ENCODE peak calls at places on chromosome 14, in four cellular contexts. One of them, this sample, is unnamed.

GRCh38 chr14:63853831-63854293 is 1.1 kb downstream of the SYNE2 start:
- DNase-seq in GM12878: no peak
- DNase-seq in WTC11: peak; percentile 30
- DNase-seq in K562: no peak
- DNase-seq in this sample: peak; percentile 20

GRCh38 chr14:23359167-23359626 is 5.8 kb downstream of the EFS start:
- DNase-seq in WTC11: no peak
- DNase-seq in K562: no peak
- DNase-seq in GM12878: no peak
- DNase-seq in this sample: no peak

GRCh38 chr14:69281450-69282169 is 21.7 kb downstream of the GALNT16 start:
- DNase-seq in WTC11: no peak
- DNase-seq in K562: no peak
- DNase-seq in GM12878: no peak
- DNase-seq in this sample: no peak

GRCh38 chr14:24843494-24843893 is 206.5 kb downstream of the STXBP6 start:
- DNase-seq in GM12878: peak; percentile 13
- DNase-seq in WTC11: no peak
- DNase-seq in K562: no peak
- DNase-seq in this sample: no peak

GRCh38 chr14:22945642-22946041 is 11.2 kb downstream of the HAUS4 start:
- DNase-seq in K562: no peak
- DNase-seq in GM12878: no peak
- DNase-seq in WTC11: no peak
- DNase-seq in this sample: no peak

GRCh38 chr14:73526036-73526984 is 10.6 kb upstream of the ACOT1 start:
- DNase-seq in K562: peak; percentile 1
- DNase-seq in WTC11: no peak
- DNase-seq in GM12878: no peak
- DNase-seq in this sample: peak; percentile 57

GRCh38 chr14:54790092-54790491 is 112.5 kb downstream of the GCH1 start:
- DNase-seq in GM12878: no peak
- DNase-seq in K562: no peak
- DNase-seq in WTC11: no peak
- DNase-seq in this sample: no peak

GRCh38 chr14:77241955-77242354 is 29.1 kb downstream of the NGB start:
- DNase-seq in GM12878: no peak
- DNase-seq in K562: no peak
- DNase-seq in WTC11: no peak
- DNase-seq in this sample: no peak

GRCh38 chr14:105168496-105168978 is at the start of gene JAG2:
- DNase-seq in K562: no peak
- DNase-seq in WTC11: peak; percentile 70
- DNase-seq in GM12878: no peak
- DNase-seq in this sample: no peak

GRCh38 chr14:57205953-57206352 is 62.8 kb downstream of the EXOC5 start:
- DNase-seq in GM12878: no peak
- DNase-seq in K562: no peak
- DNase-seq in WTC11: no peak
- DNase-seq in this sample: no peak

GRCh38 chr14:69535230-69535848 is 39.3 kb downstream of the CCDC177 start:
- DNase-seq in K562: peak; percentile 34
- DNase-seq in GM12878: no peak
- DNase-seq in WTC11: peak; percentile 75
- DNase-seq in this sample: peak; percentile 37

GRCh38 chr14:66485029-66485428 is 1.1 kb upstream of the CCDC196 start:
- DNase-seq in K562: no peak
- DNase-seq in WTC11: no peak
- DNase-seq in GM12878: no peak
- DNase-seq in this sample: no peak

DNA sequence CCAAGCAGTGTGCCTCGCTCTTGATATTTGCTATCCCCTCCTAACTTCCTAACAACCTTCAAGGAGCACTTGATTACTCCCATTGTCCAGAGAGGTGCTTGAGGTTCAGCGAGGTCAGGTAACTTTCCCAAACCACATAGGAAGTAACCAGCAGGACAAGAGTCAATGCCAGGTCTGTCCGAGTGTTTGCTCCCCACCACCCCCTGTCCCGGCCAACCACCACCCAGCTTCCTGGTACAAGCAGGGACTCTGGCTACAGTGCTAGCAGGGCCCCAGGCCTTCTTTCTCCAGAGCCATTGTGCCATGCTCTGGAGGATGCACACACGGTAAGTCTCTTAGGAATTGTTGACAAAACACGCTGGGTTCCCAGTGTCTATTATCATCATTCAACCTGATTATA is 49.2 kb downstream of the SYNE3 start:
- DNase-seq in WTC11: no peak
- DNase-seq in K562: no peak
- DNase-seq in GM12878: no peak
- DNase-seq in this sample: no peak
- TF ChIP-seq CBFB in WTC11: no peak
- TF ChIP-seq CBFB in K562: no peak
- TF ChIP-seq CBFB in GM12878: no peak
- TF ChIP-seq CBFB in this sample: no peak

GRCh38 chr14:42710071-42710470 is 1103.4 kb downstream of the LRFN5 start:
- DNase-seq in WTC11: no peak
- DNase-seq in K562: no peak
- DNase-seq in GM12878: no peak
- DNase-seq in this sample: no peak

GRCh38 chr14:42715316-42715715 is 1108.6 kb downstream of the LRFN5 start:
- DNase-seq in WTC11: no peak
- DNase-seq in K562: no peak
- DNase-seq in GM12878: no peak
- DNase-seq in this sample: no peak
- TF ChIP-seq MAX in WTC11: no peak
- TF ChIP-seq MAX in K562: no peak
- TF ChIP-seq MAX in GM12878: no peak
- TF ChIP-seq MAX in this sample: no peak

GRCh38 chr14:21860172-21860571 is 186.6 kb upstream of the OR4E1 start:
- DNase-seq in WTC11: peak; percentile 58
- DNase-seq in K562: peak; percentile 13
- DNase-seq in GM12878: no peak
- DNase-seq in this sample: peak; percentile 30
- TF ChIP-seq CBFB in WTC11: no peak
- TF ChIP-seq CBFB in K562: no peak
- TF ChIP-seq CBFB in GM12878: no peak
- TF ChIP-seq CBFB in this sample: no peak

GRCh38 chr14:103561381-103562134 is 899 bp downstream of the BAG5 start:
- DNase-seq in GM12878: no peak
- DNase-seq in K562: no peak
- DNase-seq in WTC11: no peak
- DNase-seq in this sample: peak; percentile 27
- TF ChIP-seq MAX in GM12878: no peak
- TF ChIP-seq MAX in K562: no peak
- TF ChIP-seq MAX in WTC11: no peak
- TF ChIP-seq MAX in this sample: no peak

GRCh38 chr14:82122678-82123077 is 589.0 kb upstream of the SEL1L start:
- DNase-seq in K562: no peak
- DNase-seq in GM12878: no peak
- DNase-seq in WTC11: no peak
- DNase-seq in this sample: no peak

GRCh38 chr14:82125963-82126362 is 592.3 kb upstream of the SEL1L start:
- DNase-seq in K562: no peak
- DNase-seq in GM12878: no peak
- DNase-seq in WTC11: no peak
- DNase-seq in this sample: no peak
- TF ChIP-seq CBFB in K562: no peak
- TF ChIP-seq CBFB in GM12878: no peak
- TF ChIP-seq CBFB in WTC11: no peak
- TF ChIP-seq CBFB in this sample: no peak

GRCh38 chr14:100644383-100644782 is 57.2 kb upstream of the BEGAIN start:
- DNase-seq in K562: no peak
- DNase-seq in WTC11: no peak
- DNase-seq in GM12878: no peak
- DNase-seq in this sample: no peak

GRCh38 chr14:100648474-100649172 is 61.4 kb upstream of the BEGAIN start:
- DNase-seq in WTC11: no peak
- DNase-seq in K562: no peak
- DNase-seq in GM12878: no peak
- DNase-seq in this sample: no peak

GRCh38 chr14:100644784-100645183 is 57.6 kb upstream of the BEGAIN start:
- DNase-seq in WTC11: no peak
- DNase-seq in GM12878: no peak
- DNase-seq in K562: no peak
- DNase-seq in this sample: no peak

GRCh38 chr14:100645986-100646314 is 58.7 kb upstream of the BEGAIN start:
- DNase-seq in WTC11: no peak
- DNase-seq in GM12878: no peak
- DNase-seq in K562: no peak
- DNase-seq in this sample: no peak

DNA sequence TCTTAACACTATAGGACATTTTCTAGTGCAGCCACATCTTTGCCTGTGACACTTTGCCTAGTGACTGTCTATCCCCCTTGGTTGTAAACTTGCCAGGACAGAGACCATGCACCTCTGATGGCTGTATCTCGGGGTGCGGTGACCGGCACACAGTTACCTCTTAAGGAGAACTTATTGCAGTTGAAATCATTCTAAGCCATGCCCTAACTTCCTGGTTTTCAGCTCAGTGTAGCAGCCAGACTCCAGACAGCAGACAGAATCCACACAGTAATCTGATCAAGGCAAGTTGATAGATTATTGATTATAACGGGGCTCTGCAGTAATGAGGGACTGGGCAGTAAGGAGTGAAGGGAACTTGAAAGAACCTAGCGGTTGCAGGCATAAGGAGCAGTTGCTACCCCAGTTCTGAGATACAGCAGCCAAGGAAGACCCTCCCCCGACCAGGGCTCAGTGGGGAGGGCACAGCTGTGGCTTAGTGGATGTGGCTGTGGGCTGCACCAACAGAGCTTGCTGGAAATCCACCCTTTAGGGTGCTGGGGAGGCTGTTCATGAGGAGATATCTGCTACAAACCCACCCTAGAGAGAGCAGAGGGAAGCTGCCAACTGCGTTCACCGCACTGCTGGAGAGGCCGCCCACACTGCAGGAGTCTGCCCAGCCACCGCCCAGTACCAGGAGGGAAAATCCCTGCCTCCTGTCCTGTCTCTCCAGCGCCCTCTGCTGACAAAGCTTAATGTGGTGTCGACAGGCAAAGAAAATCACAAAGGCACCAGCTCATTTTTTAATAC is 58.2 kb upstream of the BEGAIN start:
- DNase-seq in K562: peak; percentile 77
- DNase-seq in GM12878: peak; percentile 11
- DNase-seq in WTC11: peak; percentile 96
- DNase-seq in this sample: peak; percentile 75
- TF ChIP-seq MAX in K562: peak; percentile 16
- TF ChIP-seq MAX in GM12878: no peak
- TF ChIP-seq MAX in WTC11: no peak
- TF ChIP-seq MAX in this sample: no peak

DNA sequence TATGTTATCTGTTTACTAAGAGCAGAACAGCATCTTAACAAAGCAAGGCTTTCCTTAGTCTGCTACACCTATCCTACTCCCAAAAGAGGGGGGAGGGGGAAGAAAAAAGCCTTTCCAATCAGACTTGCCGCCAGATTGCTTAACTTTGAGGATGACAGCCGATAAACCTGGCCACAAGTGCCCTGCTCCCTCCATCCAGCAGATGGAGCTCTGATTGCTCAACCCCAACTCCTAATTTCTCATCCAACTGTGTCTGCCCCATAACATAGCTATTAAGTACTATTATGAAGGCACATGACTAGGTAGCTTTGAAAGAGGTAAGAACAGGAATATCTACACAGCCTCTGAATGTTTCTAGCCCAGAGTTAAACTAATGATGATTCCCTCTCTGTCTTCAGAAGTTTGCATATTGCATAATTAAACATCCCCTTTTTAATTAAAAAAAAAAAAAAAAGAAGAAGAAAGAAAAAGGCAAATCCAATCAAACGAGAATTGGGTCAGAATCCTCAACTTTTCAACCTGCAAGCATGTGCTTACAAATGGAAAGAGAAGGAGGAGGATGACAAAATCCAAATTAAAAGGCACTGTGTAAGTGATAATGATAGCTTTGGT is 247.4 kb downstream of the GALC start:
- DNase-seq in WTC11: peak; percentile 62
- DNase-seq in K562: peak; percentile 17
- DNase-seq in GM12878: no peak
- DNase-seq in this sample: peak; percentile 23
- TF ChIP-seq CBFB in WTC11: no peak
- TF ChIP-seq CBFB in K562: no peak
- TF ChIP-seq CBFB in GM12878: no peak
- TF ChIP-seq CBFB in this sample: no peak

This sample was measured in HepG2.